ENCODE peak calls at places on chromosomes 2 and 18, in seven cellular contexts. One of them, this sample, is unnamed. For H3K4me1, the result is how much of the 10 kb centered on the place peaks cover.

GRCh38 chr18:48932822-48933510 is 17.8 kb downstream of the SMAD7 start:
- DNase-seq in MM.1S: no peak
- DNase-seq in heart left ventricle: no peak
- DNase-seq in neural progenitor cell: no peak
- DNase-seq in left ventricle myocardium inferior: no peak
- DNase-seq in transverse colon: no peak
- DNase-seq in sigmoid colon: no peak
- DNase-seq in this sample: no peak

GRCh38 chr2:170502400-170503135 is 212.6 kb upstream of the SP5 start:
- DNase-seq in left ventricle myocardium inferior: no peak
- DNase-seq in MM.1S: no peak
- DNase-seq in transverse colon: no peak
- DNase-seq in neural progenitor cell: peak
- DNase-seq in sigmoid colon: no peak
- DNase-seq in heart left ventricle: no peak
- DNase-seq in this sample: no peak

GRCh38 chr18:25289040-25289631 is 62.8 kb downstream of the ZNF521 start:
- DNase-seq in transverse colon: no peak
- DNase-seq in left ventricle myocardium inferior: no peak
- DNase-seq in sigmoid colon: no peak
- DNase-seq in MM.1S: no peak
- DNase-seq in neural progenitor cell: no peak
- DNase-seq in heart left ventricle: no peak
- DNase-seq in this sample: no peak

GRCh38 chr2:233267516-233268245 is 16.2 kb downstream of the ATG16L1 start:
- DNase-seq in MM.1S: peak
- DNase-seq in left ventricle myocardium inferior: no peak
- DNase-seq in transverse colon: peak
- DNase-seq in heart left ventricle: no peak
- DNase-seq in sigmoid colon: no peak
- DNase-seq in neural progenitor cell: no peak
- DNase-seq in this sample: peak

GRCh38 chr2:101771226-101771906 is 73.9 kb downstream of the MAP4K4 start:
- DNase-seq in MM.1S: no peak
- DNase-seq in neural progenitor cell: no peak
- DNase-seq in left ventricle myocardium inferior: no peak
- DNase-seq in heart left ventricle: no peak
- DNase-seq in sigmoid colon: no peak
- DNase-seq in transverse colon: no peak
- DNase-seq in this sample: no peak

GRCh38 chr2:43300781-43301586 is 74.6 kb upstream of the ZFP36L2 start:
- DNase-seq in transverse colon: peak
- DNase-seq in left ventricle myocardium inferior: no peak
- DNase-seq in heart left ventricle: no peak
- DNase-seq in sigmoid colon: peak
- DNase-seq in MM.1S: peak
- DNase-seq in neural progenitor cell: no peak
- DNase-seq in this sample: no peak

GRCh38 chr18:46464926-46465655 is 191.9 kb downstream of the LOXHD1 start:
- DNase-seq in left ventricle myocardium inferior: no peak
- DNase-seq in sigmoid colon: no peak
- DNase-seq in heart left ventricle: no peak
- DNase-seq in neural progenitor cell: no peak
- DNase-seq in MM.1S: no peak
- DNase-seq in transverse colon: no peak
- DNase-seq in this sample: no peak

GRCh38 chr2:20185176-20186022 is 39.5 kb downstream of the SDC1 start:
- DNase-seq in sigmoid colon: no peak
- DNase-seq in transverse colon: no peak
- DNase-seq in neural progenitor cell: no peak
- DNase-seq in MM.1S: no peak
- DNase-seq in heart left ventricle: no peak
- DNase-seq in left ventricle myocardium inferior: peak
- DNase-seq in this sample: no peak

GRCh38 chr18:74791501-74792188 is 194.0 kb downstream of the ZNF407 start:
- DNase-seq in neural progenitor cell: no peak
- DNase-seq in transverse colon: no peak
- DNase-seq in left ventricle myocardium inferior: no peak
- DNase-seq in heart left ventricle: no peak
- DNase-seq in sigmoid colon: no peak
- DNase-seq in MM.1S: no peak
- DNase-seq in this sample: no peak

GRCh38 chr2:191318037-191318728 is 73.0 kb downstream of the MYO1B start:
- DNase-seq in neural progenitor cell: no peak
- DNase-seq in transverse colon: peak
- DNase-seq in MM.1S: no peak
- DNase-seq in heart left ventricle: no peak
- DNase-seq in left ventricle myocardium inferior: no peak
- DNase-seq in sigmoid colon: peak
- DNase-seq in this sample: no peak

GRCh38 chr2:191320881-191321280 is 75.7 kb downstream of the MYO1B start:
- DNase-seq in neural progenitor cell: no peak
- DNase-seq in left ventricle myocardium inferior: no peak
- DNase-seq in sigmoid colon: no peak
- DNase-seq in MM.1S: no peak
- DNase-seq in transverse colon: no peak
- DNase-seq in heart left ventricle: no peak
- DNase-seq in this sample: no peak

GRCh38 chr2:191321861-191322662 is 76.9 kb downstream of the MYO1B start:
- DNase-seq in heart left ventricle: no peak
- DNase-seq in MM.1S: peak
- DNase-seq in left ventricle myocardium inferior: no peak
- DNase-seq in sigmoid colon: no peak
- DNase-seq in transverse colon: no peak
- DNase-seq in neural progenitor cell: peak
- DNase-seq in this sample: no peak

GRCh38 chr2:191318729-191319078 is 73.5 kb downstream of the MYO1B start:
- DNase-seq in sigmoid colon: no peak
- DNase-seq in heart left ventricle: no peak
- DNase-seq in transverse colon: peak
- DNase-seq in MM.1S: no peak
- DNase-seq in left ventricle myocardium inferior: no peak
- DNase-seq in neural progenitor cell: peak
- DNase-seq in this sample: no peak

GRCh38 chr2:191319181-191319580 is 74.0 kb downstream of the MYO1B start:
- DNase-seq in MM.1S: no peak
- DNase-seq in left ventricle myocardium inferior: no peak
- DNase-seq in neural progenitor cell: no peak
- DNase-seq in sigmoid colon: no peak
- DNase-seq in transverse colon: no peak
- DNase-seq in heart left ventricle: no peak
- DNase-seq in this sample: no peak
- H3K4me1 ChIP-seq in MM.1S: under half
- H3K4me1 ChIP-seq in left ventricle myocardium inferior: half or more
- H3K4me1 ChIP-seq in neural progenitor cell: under half
- H3K4me1 ChIP-seq in sigmoid colon: under half
- H3K4me1 ChIP-seq in transverse colon: under half
- H3K4me1 ChIP-seq in heart left ventricle: under half
- H3K4me1 ChIP-seq in this sample: under half

GRCh38 chr2:131641414-131642206 is 113.9 kb downstream of the CCDC74A start:
- DNase-seq in transverse colon: no peak
- DNase-seq in neural progenitor cell: no peak
- DNase-seq in MM.1S: no peak
- DNase-seq in left ventricle myocardium inferior: no peak
- DNase-seq in heart left ventricle: no peak
- DNase-seq in sigmoid colon: no peak
- DNase-seq in this sample: no peak

GRCh38 chr2:131645177-131645765 is 117.6 kb downstream of the CCDC74A start:
- DNase-seq in heart left ventricle: peak
- DNase-seq in sigmoid colon: no peak
- DNase-seq in neural progenitor cell: no peak
- DNase-seq in left ventricle myocardium inferior: no peak
- DNase-seq in MM.1S: no peak
- DNase-seq in transverse colon: no peak
- DNase-seq in this sample: no peak

GRCh38 chr2:131646669-131647297 is 119.1 kb downstream of the CCDC74A start:
- DNase-seq in neural progenitor cell: no peak
- DNase-seq in MM.1S: no peak
- DNase-seq in heart left ventricle: no peak
- DNase-seq in transverse colon: no peak
- DNase-seq in sigmoid colon: no peak
- DNase-seq in left ventricle myocardium inferior: no peak
- DNase-seq in this sample: no peak
- H3K4me3 ChIP-seq in neural progenitor cell: no peak
- H3K4me3 ChIP-seq in MM.1S: no peak
- H3K4me3 ChIP-seq in heart left ventricle: peak
- H3K4me3 ChIP-seq in transverse colon: no peak
- H3K4me3 ChIP-seq in sigmoid colon: no peak
- H3K4me3 ChIP-seq in left ventricle myocardium inferior: peak
- H3K4me3 ChIP-seq in this sample: no peak

DNA sequence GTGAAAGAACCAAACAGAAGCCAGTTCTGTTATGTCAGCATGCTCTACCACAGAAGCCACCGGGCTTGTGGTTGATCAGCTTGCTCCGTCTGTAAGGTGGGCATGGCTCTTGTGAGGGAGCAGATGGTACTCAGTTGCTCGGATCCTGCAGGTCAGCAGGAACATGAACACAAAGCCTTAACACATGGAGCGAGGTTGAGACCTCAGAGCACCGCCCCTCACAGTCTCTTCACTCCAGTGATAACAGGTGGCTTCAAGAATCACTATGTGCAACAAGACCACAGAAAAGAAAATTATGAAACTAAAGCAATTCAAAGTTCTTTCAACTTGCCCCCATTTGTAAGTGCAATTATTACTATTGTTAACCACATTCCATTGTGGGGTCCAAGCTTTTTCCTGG is 72.1 kb downstream of the OSBPL6 start:
- DNase-seq in transverse colon: no peak
- DNase-seq in neural progenitor cell: no peak
- DNase-seq in sigmoid colon: no peak
- DNase-seq in heart left ventricle: no peak
- DNase-seq in left ventricle myocardium inferior: no peak
- DNase-seq in MM.1S: peak
- DNase-seq in this sample: no peak
- H3K4me1 ChIP-seq in transverse colon: under half
- H3K4me1 ChIP-seq in neural progenitor cell: under half
- H3K4me1 ChIP-seq in sigmoid colon: under half
- H3K4me1 ChIP-seq in heart left ventricle: under half
- H3K4me1 ChIP-seq in left ventricle myocardium inferior: under half
- H3K4me1 ChIP-seq in MM.1S: under half
- H3K4me1 ChIP-seq in this sample: under half

DNA sequence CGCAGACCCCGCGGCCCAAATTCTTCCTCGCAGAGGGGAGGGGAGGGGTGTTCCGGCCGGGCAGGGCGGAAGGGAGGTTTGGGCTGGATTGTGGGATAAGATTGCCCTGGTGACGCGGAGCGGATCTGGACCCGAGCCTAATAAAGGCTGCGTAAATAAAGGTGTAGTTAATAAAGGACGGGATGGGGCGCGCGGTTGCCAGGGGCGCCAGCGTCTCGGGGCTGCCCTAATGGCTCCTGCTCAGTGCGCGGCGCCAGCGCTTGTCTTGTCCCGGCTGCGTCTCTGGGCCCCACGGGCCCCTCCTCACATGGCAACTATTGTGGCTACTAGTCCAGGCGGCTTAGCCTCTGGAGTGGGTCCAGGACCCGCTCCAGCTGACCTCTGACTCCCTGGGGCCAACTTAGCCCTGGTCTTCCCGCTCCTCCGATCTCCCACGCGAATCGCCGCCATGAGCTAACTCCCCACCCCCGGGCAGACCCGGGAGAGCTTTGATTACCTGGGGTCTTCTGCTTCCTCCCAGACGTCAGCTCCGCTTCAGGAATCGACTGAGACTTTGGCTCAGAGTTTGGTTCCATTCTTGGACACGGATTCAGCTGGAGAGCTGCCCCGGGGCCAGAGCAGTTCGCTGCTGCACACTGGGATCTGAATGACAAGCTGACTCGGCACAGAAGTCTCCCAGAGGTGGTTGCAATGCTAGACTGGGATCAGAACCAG is 36.5 kb downstream of the SLC25A52 start:
- DNase-seq in transverse colon: peak
- DNase-seq in MM.1S: no peak
- DNase-seq in neural progenitor cell: no peak
- DNase-seq in left ventricle myocardium inferior: peak
- DNase-seq in sigmoid colon: peak
- DNase-seq in heart left ventricle: peak
- DNase-seq in this sample: no peak
- H3K4me3 ChIP-seq in transverse colon: peak
- H3K4me3 ChIP-seq in MM.1S: no peak
- H3K4me3 ChIP-seq in neural progenitor cell: no peak
- H3K4me3 ChIP-seq in left ventricle myocardium inferior: peak
- H3K4me3 ChIP-seq in sigmoid colon: peak
- H3K4me3 ChIP-seq in heart left ventricle: peak
- H3K4me3 ChIP-seq in this sample: no peak

GRCh38 chr2:235510305-235510704 is 16.5 kb downstream of the AGAP1 start:
- DNase-seq in transverse colon: peak
- DNase-seq in MM.1S: no peak
- DNase-seq in heart left ventricle: no peak
- DNase-seq in neural progenitor cell: no peak
- DNase-seq in sigmoid colon: no peak
- DNase-seq in left ventricle myocardium inferior: no peak
- DNase-seq in this sample: no peak
- H3K4me1 ChIP-seq in transverse colon: under half
- H3K4me1 ChIP-seq in MM.1S: under half
- H3K4me1 ChIP-seq in heart left ventricle: under half
- H3K4me1 ChIP-seq in neural progenitor cell: under half
- H3K4me1 ChIP-seq in sigmoid colon: under half
- H3K4me1 ChIP-seq in left ventricle myocardium inferior: under half
- H3K4me1 ChIP-seq in this sample: under half

GRCh38 chr18:79681484-79682387 is 2.1 kb downstream of the CTDP1 start:
- DNase-seq in left ventricle myocardium inferior: no peak
- DNase-seq in sigmoid colon: no peak
- DNase-seq in MM.1S: no peak
- DNase-seq in heart left ventricle: no peak
- DNase-seq in transverse colon: peak
- DNase-seq in neural progenitor cell: no peak
- DNase-seq in this sample: peak
- H3K4me3 ChIP-seq in left ventricle myocardium inferior: peak
- H3K4me3 ChIP-seq in sigmoid colon: no peak
- H3K4me3 ChIP-seq in MM.1S: no peak
- H3K4me3 ChIP-seq in heart left ventricle: no peak
- H3K4me3 ChIP-seq in transverse colon: peak
- H3K4me3 ChIP-seq in neural progenitor cell: no peak
- H3K4me3 ChIP-seq in this sample: peak

GRCh38 chr2:95332036-95332435 is 34.9 kb downstream of the KCNIP3 start:
- DNase-seq in transverse colon: no peak
- DNase-seq in heart left ventricle: peak
- DNase-seq in MM.1S: no peak
- DNase-seq in left ventricle myocardium inferior: peak
- DNase-seq in sigmoid colon: no peak
- DNase-seq in neural progenitor cell: no peak
- DNase-seq in this sample: no peak
- H3K4me1 ChIP-seq in transverse colon: under half
- H3K4me1 ChIP-seq in heart left ventricle: under half
- H3K4me1 ChIP-seq in MM.1S: under half
- H3K4me1 ChIP-seq in left ventricle myocardium inferior: under half
- H3K4me1 ChIP-seq in sigmoid colon: under half
- H3K4me1 ChIP-seq in neural progenitor cell: under half
- H3K4me1 ChIP-seq in this sample: under half